ENCODE peak calls at places on chromosomes 4 and X, in six cellular contexts. L is gastrocnemius medialis, J is iPS-NIHi11, X is mesenteric fat pad, K is astrocyte of the hippocampus, G is AG08396. B is an unnamed sample.

GRCh38 chrX:34563061-34563460 is 94.0 kb downstream of the TMEM47 start:
- DNase-seq in L (no peak), J (no peak), X (no peak), K (no peak), G (no peak), B (no peak)

GRCh38 chrX:6778547-6779231 is 243.8 kb upstream of the VCX3A start:
- DNase-seq in L (no peak), J (peak), X (no peak), K (peak), G (no peak), B (peak)

GRCh38 chr4:30714408-30715031 is 5.6 kb upstream of the PCDH7 start:
- DNase-seq in L (no peak), J (peak), X (no peak), K (peak), G (peak), B (peak)

GRCh38 chr4:159101983-159102622 is 776 bp upstream of the RAPGEF2 start:
- DNase-seq in L (no peak), J (peak), X (no peak), K (no peak), G (peak), B (peak)

GRCh38 chr4:158020734-158021346 is 152.0 kb downstream of the GASK1B start:
- DNase-seq in L (no peak), J (no peak), X (no peak), K (peak), G (peak), B (no peak)

GRCh38 chrX:150582338-150582948 is 14.0 kb downstream of the MTM1 start:
- DNase-seq in L (no peak), J (no peak), X (no peak), K (no peak), G (no peak), B (no peak)

GRCh38 chrX:140440891-140441290 is 64.0 kb downstream of the SOX3 start:
- DNase-seq in L (no peak), J (no peak), X (no peak), K (peak), G (peak), B (peak)

GRCh38 chr4:135184715-135185114 is 983.1 kb upstream of the PABPC4L start:
- DNase-seq in L (no peak), J (peak), X (no peak), K (no peak), G (no peak), B (peak)

GRCh38 chr4:140395668-140396067 is 22.2 kb downstream of the SCOC start:
- DNase-seq in L (no peak), J (no peak), X (no peak), K (no peak), G (no peak), B (no peak)

GRCh38 chrX:41452972-41453371 is 5.8 kb downstream of the NYX start:
- DNase-seq in L (no peak), J (no peak), X (no peak), K (peak), G (no peak), B (no peak)

GRCh38 chrX:25650216-25650615 is 487.9 kb upstream of the MAGEB18 start:
- DNase-seq in L (no peak), J (no peak), X (no peak), K (peak), G (no peak), B (no peak)

GRCh38 chrX:119736206-119736764 is 22.1 kb upstream of the SOWAHD start:
- DNase-seq in L (no peak), J (no peak), X (no peak), K (no peak), G (no peak), B (no peak)

GRCh38 chr4:8155660-8156421 is 2.8 kb downstream of the ABLIM2 start:
- DNase-seq in L (no peak), J (no peak), X (no peak), K (no peak), G (no peak), B (no peak)

GRCh38 chrX:105191878-105192277 is 28.6 kb downstream of the TEX13A start:
- DNase-seq in L (no peak), J (peak), X (no peak), K (peak), G (peak), B (peak)

GRCh38 chr4:54392459-54392858 is 163.4 kb downstream of the PDGFRA start:
- DNase-seq in L (no peak), J (no peak), X (no peak), K (no peak), G (no peak), B (no peak)

GRCh38 chr4:5928241-5928640 is 35.4 kb upstream of the CRMP1 start:
- DNase-seq in L (no peak), J (no peak), X (peak), K (no peak), G (no peak), B (no peak)

GRCh38 chrX:318739-319578 is at the start of gene GTPBP6:
- DNase-seq in L (peak), J (peak), X (peak), K (peak), G (peak), B (peak)

GRCh38 chr4:184170996-184171395 is 46.7 kb downstream of the ENPP6 start:
- DNase-seq in L (no peak), J (peak), X (no peak), K (peak), G (peak), B (peak)

GRCh38 chr4:185464887-185465286 is 6.6 kb downstream of the CCDC110 start:
- DNase-seq in L (no peak), J (no peak), X (no peak), K (no peak), G (no peak), B (no peak)

GRCh38 chr4:177051473-177052060 is 258.1 kb upstream of the NEIL3 start:
- DNase-seq in L (no peak), J (peak), X (no peak), K (no peak), G (no peak), B (peak)

GRCh38 chrX:6021316-6022091 is 207.2 kb downstream of the NLGN4X start:
- DNase-seq in L (no peak), J (peak), X (no peak), K (peak), G (peak), B (peak)